ENCODE peak calls at places on chromosomes 12 and 14, in six cellular contexts. N, I, Z, F, H and D are unnamed samples.
A peak's percentile ranks its signal among the peaks of the same experiment; 100 is the strongest.

GRCh38 chr14:103194256-103195045 is 71.2 kb downstream of the TNFAIP2 start:
- DNase-seq in I (no peak), F (no peak), N (no peak), Z (no peak), H (no peak), D (no peak)

GRCh38 chr12:66103011-66103913 is 27.3 kb downstream of the LLPH start:
- DNase-seq in Z (no peak), F (no peak), N (no peak), I (no peak), H (no peak), D (no peak)

GRCh38 chr14:35404246-35404495 is 378 bp downstream of the NFKBIA start:
- DNase-seq in F (no peak), H (no peak), Z (no peak), I (no peak), N (no peak), D (no peak)

GRCh38 chr14:104363891-104364760 is 215.4 kb upstream of the C14orf180 start:
- DNase-seq in Z (no peak), H (no peak), F (no peak), N (no peak), I (no peak), D (peak; percentile 10)

GRCh38 chr12:93740721-93741120 is 63.5 kb downstream of the CRADD start:
- DNase-seq in I (peak; percentile 33), F (no peak), H (no peak), Z (no peak), N (no peak), D (no peak)

GRCh38 chr14:24721772-24722171 is 87.8 kb upstream of the GZMB start:
- DNase-seq in Z (no peak), H (no peak), N (no peak), F (no peak), I (no peak), D (no peak)

GRCh38 chr14:34665785-34666425 is 36.0 kb upstream of the SNX6 start:
- DNase-seq in N (no peak), Z (no peak), F (no peak), I (no peak), H (no peak), D (no peak)

GRCh38 chr14:58414845-58415244 is 12.5 kb downstream of the TIMM9 start:
- DNase-seq in I (no peak), H (no peak), N (no peak), F (no peak), Z (no peak), D (no peak)

GRCh38 chr12:124603143-124603542 is 35.7 kb upstream of the NCOR2 start:
- DNase-seq in H (no peak), Z (no peak), F (no peak), N (no peak), I (peak; percentile 32), D (no peak)

GRCh38 chr14:99231850-99232401 is 40.1 kb downstream of the BCL11B start:
- DNase-seq in H (no peak), Z (no peak), F (no peak), N (no peak), I (no peak), D (peak; percentile 36)